ENCODE peak calls at places on chromosomes 13 and 19, in five cellular contexts. Z is putamen, K is fibroblast of pulmonary artery, X is tibial artery, T is activated T-cell treated with anti-CD3 and anti-CD28 coated beads for 4 hours. E is an unnamed sample.

GRCh38 chr19:3830841-3831589 is 37.8 kb downstream of the ZFR2 start:
- DNase-seq in Z (no peak), K (no peak), X (no peak), T (no peak), E (no peak)

GRCh38 chr13:109707044-109707794 is 79.2 kb downstream of the IRS2 start:
- DNase-seq in Z (no peak), K (no peak), X (no peak), T (no peak), E (no peak)

GRCh38 chr13:107590556-107590955 is 624.8 kb downstream of the LIG4 start:
- DNase-seq in Z (no peak), K (no peak), X (no peak), T (no peak), E (no peak)

GRCh38 chr19:1852294-1852646 is 4.0 kb upstream of the REXO1 start:
- DNase-seq in Z (no peak), K (no peak), X (no peak), T (no peak), E (no peak)

GRCh38 chr13:103067751-103068563 is 1.7 kb upstream of the SLC10A2 start:
- DNase-seq in Z (no peak), K (no peak), X (no peak), T (no peak), E (no peak)

GRCh38 chr13:99566125-99567083 is 65.1 kb downstream of the TM9SF2 start:
- DNase-seq in Z (no peak), K (no peak), X (no peak), T (no peak), E (no peak)

GRCh38 chr13:52711277-52711676 is 28.3 kb downstream of the CNMD start:
- DNase-seq in Z (no peak), K (no peak), X (no peak), T (no peak), E (peak; percentile 66)

GRCh38 chr19:5090780-5091575 is 122.1 kb downstream of the KDM4B start:
- DNase-seq in Z (no peak), K (peak; percentile 33), X (peak; percentile 81), T (no peak), E (peak; percentile 73)

GRCh38 chr13:42836930-42837329 is 55.5 kb downstream of the FAM216B start:
- DNase-seq in Z (no peak), K (peak; percentile 78), X (no peak), T (no peak), E (peak; percentile 25)

GRCh38 chr19:51660975-51661600 is 14.5 kb upstream of the SIGLEC14 start:
- DNase-seq in Z (peak; percentile 71), K (peak; percentile 88), X (no peak), T (peak; percentile 30), E (peak; percentile 93)

GRCh38 chr13:37884674-37885073 is 15.1 kb upstream of the TRPC4 start:
- DNase-seq in Z (no peak), K (no peak), X (no peak), T (no peak), E (no peak)